ENCODE peak calls at places on chromosome 14, in seven cellular contexts. J, U, X, Y, R, V and W are unnamed samples.

GRCh38 chr14:42779024-42779423 is 1172.3 kb downstream of the LRFN5 start:
- DNase-seq in R (no peak), Y (no peak), U (no peak), V (no peak), X (no peak), J (no peak), W (no peak)

GRCh38 chr14:95222151-95222631 is 64.9 kb upstream of the DICER1 start:
- DNase-seq in V (no peak), J (no peak), U (no peak), Y (peak; percentile 82), X (peak; percentile 77), R (peak; percentile 64), W (peak; percentile 43)

GRCh38 chr14:95490727-95491451 is 25.6 kb downstream of the SYNE3 start:
- DNase-seq in R (peak; percentile 69), X (no peak), U (peak; percentile 12), V (peak; percentile 68), Y (peak; percentile 29), J (no peak), W (peak; percentile 67)

GRCh38 chr14:72568296-72568992 is 325.5 kb downstream of the DPF3 start:
- DNase-seq in Y (no peak), J (peak; percentile 20), V (no peak), X (no peak), R (no peak), U (no peak), W (no peak)

GRCh38 chr14:36820901-36821300 is 159.2 kb downstream of the PAX9 start:
- DNase-seq in V (no peak), X (no peak), J (no peak), U (no peak), Y (no peak), R (no peak), W (no peak)

GRCh38 chr14:98290596-98290995 is 981.4 kb downstream of the BCL11B start:
- DNase-seq in U (no peak), Y (peak; percentile 35), V (no peak), X (no peak), J (no peak), R (no peak), W (no peak)

GRCh38 chr14:75831971-75832370 is 149.8 kb downstream of the TGFB3 start:
- DNase-seq in V (no peak), U (no peak), R (no peak), X (no peak), J (peak; percentile 81), Y (peak; percentile 55), W (no peak)

GRCh38 chr14:105141026-105141425 is 27.6 kb downstream of the JAG2 start:
- DNase-seq in R (no peak), J (no peak), X (no peak), U (no peak), Y (no peak), V (no peak), W (no peak)

GRCh38 chr14:74566174-74567125 is 45.6 kb downstream of the LTBP2 start:
- DNase-seq in V (no peak), X (peak; percentile 46), Y (peak; percentile 23), U (no peak), R (no peak), J (no peak), W (no peak)

GRCh38 chr14:77144412-77145115 is 3.0 kb upstream of the ZDHHC22 start:
- DNase-seq in J (no peak), Y (no peak), R (no peak), U (no peak), X (no peak), V (no peak), W (no peak)

GRCh38 chr14:88422919-88423318 is 37.5 kb downstream of the SPATA7 start:
- DNase-seq in U (no peak), X (no peak), J (no peak), R (no peak), Y (peak; percentile 76), V (no peak), W (no peak)

GRCh38 chr14:36096090-36096489 is 80.4 kb downstream of the PTCSC3 start:
- DNase-seq in U (no peak), R (no peak), V (no peak), X (no peak), Y (peak; percentile 59), J (no peak), W (no peak)

GRCh38 chr14:26934151-26934550 is 336.3 kb upstream of the NOVA1 start:
- DNase-seq in V (no peak), J (no peak), R (no peak), X (no peak), Y (no peak), U (no peak), W (no peak)

GRCh38 chr14:74508292-74508731 is 14.7 kb downstream of the ISCA2 start:
- DNase-seq in V (no peak), U (no peak), Y (no peak), R (no peak), J (no peak), X (no peak), W (no peak)

GRCh38 chr14:88590173-88590572 is 27.3 kb downstream of the ZC3H14 start:
- DNase-seq in U (no peak), R (no peak), V (no peak), J (no peak), X (no peak), Y (no peak), W (no peak)

GRCh38 chr14:31154956-31155355 is 52.6 kb downstream of the HECTD1 start:
- DNase-seq in X (no peak), R (no peak), Y (peak; percentile 32), V (no peak), J (no peak), U (peak; percentile 34), W (no peak)
- H3K36me3 ChIP-seq in X (peaks cover 2% of the 10 kb centered on the region), R (no peaks in the 10 kb centered on the region), Y (peaks cover 1% of the 10 kb centered on the region), V (no peaks in the 10 kb centered on the region), J (peaks cover 42% of the 10 kb centered on the region), U (peaks cover 25% of the 10 kb centered on the region), W (peaks cover 6% of the 10 kb centered on the region)

GRCh38 chr14:24136684-24137528 is 912 bp downstream of the PSME1 start:
- DNase-seq in Y (no peak), V (no peak), J (no peak), X (no peak), R (no peak), U (no peak), W (no peak)

GRCh38 chr14:24137529-24138395 is 1.8 kb downstream of the PSME1 start:
- DNase-seq in J (no peak), R (no peak), U (no peak), Y (no peak), V (no peak), X (no peak), W (no peak)

GRCh38 chr14:24138396-24139271 is 2.6 kb downstream of the PSME1 start:
- DNase-seq in U (no peak), Y (no peak), J (no peak), V (no peak), X (no peak), R (no peak), W (no peak)

GRCh38 chr14:24141030-24141880 is at the start of gene EMC9:
- DNase-seq in V (peak; percentile 100), X (peak; percentile 100), Y (peak; percentile 99), R (peak; percentile 99), U (peak; percentile 99), J (peak; percentile 100), W (peak; percentile 100)

DNA sequence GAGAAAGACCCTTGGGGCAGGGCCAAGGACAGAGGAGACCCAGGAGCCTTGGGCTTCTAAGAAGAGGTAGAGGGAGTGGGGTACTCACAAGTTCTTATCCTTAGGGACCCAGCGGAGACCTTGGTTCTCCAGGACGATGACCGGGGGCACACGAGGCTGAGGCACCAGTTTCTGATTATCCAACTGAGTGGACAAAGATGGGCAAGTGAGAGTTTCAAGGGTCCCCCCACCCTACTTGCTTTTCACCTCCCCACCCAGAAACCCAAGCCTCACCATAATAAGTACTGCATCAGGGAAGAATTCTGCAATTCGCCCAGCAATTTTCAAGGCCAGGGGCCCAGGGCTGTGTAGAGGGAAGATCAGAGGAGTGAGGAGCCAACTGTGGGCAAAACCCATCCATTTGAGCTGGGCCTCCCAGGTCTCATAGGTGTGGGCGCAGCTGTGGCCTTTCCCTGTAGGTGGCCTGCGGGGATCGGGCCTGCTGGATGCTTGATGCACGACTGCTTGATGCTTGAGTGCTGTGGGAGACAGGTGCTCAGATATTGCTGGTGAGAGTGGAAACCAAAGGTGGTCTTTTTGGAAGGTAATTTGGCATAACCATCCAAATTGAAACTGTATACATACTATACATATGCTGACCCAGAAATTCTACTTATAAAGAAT is 2.0 kb downstream of the EMC9 start:
- DNase-seq in X (no peak), V (no peak), R (no peak), U (no peak), J (no peak), Y (no peak), W (no peak)
- H3K4me3 ChIP-seq in X (peak overlapping the region; percentile 78), V (no peak overlapping the region), R (no peak overlapping the region), U (peak overlapping the region; percentile 87), J (no peak overlapping the region), Y (peak overlapping the region; percentile 85), W (no peak overlapping the region)

DNA sequence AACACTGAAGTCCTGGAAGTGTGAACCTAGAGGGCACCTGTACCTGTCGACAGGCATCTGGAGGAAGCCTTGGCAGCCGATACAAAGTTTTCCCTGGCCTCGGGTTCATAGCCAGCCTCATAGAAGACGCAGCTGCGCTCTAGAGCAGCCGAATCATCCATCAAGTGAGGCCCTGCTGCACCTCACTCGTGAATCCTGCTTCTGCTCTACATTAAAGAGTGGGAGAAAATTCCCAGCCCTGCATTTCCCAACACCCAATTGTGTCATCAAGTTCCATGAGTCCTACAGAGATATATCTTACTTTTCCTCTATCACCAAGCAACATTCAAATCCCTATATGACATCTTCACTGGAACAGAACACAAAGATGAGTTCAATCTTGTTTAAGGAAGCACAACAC is 139.4 kb downstream of the TTC7B start:
- DNase-seq in X (no peak), Y (peak; percentile 37), R (no peak), J (no peak), U (no peak), V (no peak), W (no peak)
- TF ChIP-seq CTCF in X (no peak), Y (no peak), R (no peak), J (no peak), U (no peak), V (no peak), W (no peak)

GRCh38 chr14:65057704-65058103 is 44.6 kb downstream of the MAX start:
- DNase-seq in X (no peak), U (no peak), V (no peak), J (no peak), R (no peak), Y (no peak), W (no peak)
- H3K36me3 ChIP-seq in X (peaks cover 4% of the 10 kb centered on the region), U (peaks cover 13% of the 10 kb centered on the region), V (no peaks in the 10 kb centered on the region), J (peaks cover 17% of the 10 kb centered on the region), R (no peaks in the 10 kb centered on the region), Y (peaks cover 4% of the 10 kb centered on the region), W (no peaks in the 10 kb centered on the region)

DNA sequence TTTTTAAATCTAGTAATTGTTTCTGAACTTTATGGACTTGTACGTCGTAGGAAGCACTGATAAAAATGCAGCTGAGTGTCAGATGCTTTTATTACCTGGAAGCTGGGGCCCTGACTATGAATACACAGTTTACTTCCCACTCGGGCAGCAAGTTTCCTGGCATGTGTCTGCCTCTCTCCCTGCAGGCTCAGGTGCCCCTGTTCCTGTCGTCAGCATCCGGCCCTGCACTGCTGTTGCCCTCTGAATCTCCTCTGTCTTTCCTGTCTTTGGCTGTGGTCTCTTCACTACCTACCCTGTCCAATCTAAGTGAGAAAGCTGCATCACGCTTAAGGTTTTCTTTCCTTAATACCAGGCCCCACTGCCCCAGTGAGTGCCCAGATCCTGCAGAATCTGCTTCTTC is 75.9 kb downstream of the PELI2 start:
- DNase-seq in U (no peak), R (no peak), V (no peak), Y (no peak), J (no peak), X (no peak), W (no peak)
- H3K4me3 ChIP-seq in U (no peak overlapping the region), R (no peak overlapping the region), V (no peak overlapping the region), Y (no peak overlapping the region), J (no peak overlapping the region), X (no peak overlapping the region), W (no peak overlapping the region)